ENCODE peak calls at places on chromosomes 12 and 14, in five cellular contexts. M is kidney epithelial cell, G is left cardiac atrium, W is astrocyte of the spinal cord, U is neural progenitor cell. Y is an unnamed sample.

GRCh38 chr12:123233505-123234299 is 466 bp downstream of the MTRFR start:
- DNase-seq in M (no peak), W (no peak), G (no peak), U (peak), Y (no peak)

GRCh38 chr14:63922696-63923421 is 70.1 kb downstream of the SYNE2 start:
- DNase-seq in W (no peak), U (no peak), M (peak), G (peak), Y (no peak)

GRCh38 chr14:105646175-105646574 is 119.8 kb downstream of the TMEM121 start:
- DNase-seq in U (no peak), G (no peak), W (no peak), M (no peak), Y (no peak)

GRCh38 chr12:40146800-40147797 is 41.2 kb upstream of the SLC2A13 start:
- DNase-seq in W (no peak), M (no peak), G (no peak), U (no peak), Y (no peak)

GRCh38 chr14:36105401-36105800 is 71.1 kb downstream of the PTCSC3 start:
- DNase-seq in G (no peak), M (peak), U (peak), W (no peak), Y (no peak)

GRCh38 chr14:20855652-20856291 is 35.4 kb upstream of the RNASE3 start:
- DNase-seq in W (peak), U (peak), M (peak), G (peak), Y (peak)

GRCh38 chr14:90453401-90453951 is 56.6 kb downstream of the CALM1 start:
- DNase-seq in G (peak), M (no peak), W (peak), U (no peak), Y (no peak)

GRCh38 chr12:67911293-67911637 is 78.0 kb upstream of the IFNG-AS1 start:
- DNase-seq in M (no peak), W (peak), G (peak), U (no peak), Y (no peak)

GRCh38 chr14:72549026-72549425 is 344.9 kb downstream of the DPF3 start:
- DNase-seq in M (no peak), W (no peak), G (no peak), U (no peak), Y (no peak)

GRCh38 chr12:49868449-49868848 is 25.5 kb upstream of the BCDIN3D start:
- DNase-seq in M (no peak), U (no peak), W (no peak), G (no peak), Y (peak)

GRCh38 chr12:53217049-53217929 is 10.2 kb upstream of the ITGB7 start:
- DNase-seq in G (no peak), W (no peak), U (peak), M (no peak), Y (no peak)

GRCh38 chr12:50637870-50638481 is 125.9 kb upstream of the ATF1 start:
- DNase-seq in U (peak), M (no peak), W (peak), G (no peak), Y (no peak)

GRCh38 chr14:28767851-28768548 is 1.4 kb downstream of the FOXG1 start:
- DNase-seq in W (no peak), G (no peak), U (peak), M (no peak), Y (no peak)

GRCh38 chr12:118960161-118960560 is 21.2 kb upstream of the SRRM4 start:
- DNase-seq in U (no peak), W (no peak), G (no peak), M (no peak), Y (no peak)

GRCh38 chr14:44803239-44803905 is 158.4 kb downstream of the KLHL28 start:
- DNase-seq in G (no peak), M (no peak), W (peak), U (peak), Y (no peak)

GRCh38 chr12:25692115-25693035 is 139.3 kb upstream of the LMNTD1 start:
- DNase-seq in G (no peak), W (peak), M (no peak), U (no peak), Y (no peak)

GRCh38 chr14:35687335-35687939 is 121.7 kb downstream of the RALGAPA1 start:
- DNase-seq in G (no peak), U (peak), W (peak), M (no peak), Y (no peak)

GRCh38 chr14:102071283-102071998 is 15.4 kb downstream of the HSP90AA1 start:
- DNase-seq in G (no peak), M (no peak), U (no peak), W (peak), Y (no peak)

GRCh38 chr14:80850197-80850814 is 91.2 kb downstream of the CEP128 start:
- DNase-seq in M (no peak), U (peak), W (peak), G (no peak), Y (no peak)

GRCh38 chr12:52010152-52010622 is 3.4 kb downstream of the TAMALIN start:
- DNase-seq in M (no peak), W (peak), U (peak), G (peak), Y (peak)

GRCh38 chr12:112122823-112123690 is 2.3 kb upstream of the TRAFD1 start:
- DNase-seq in W (peak), M (no peak), G (no peak), U (no peak), Y (no peak)

GRCh38 chr12:19546027-19546426 is 106.7 kb downstream of the AEBP2 start:
- DNase-seq in U (no peak), W (no peak), M (no peak), G (no peak), Y (peak)

GRCh38 chr14:105041841-105042765 is 21.2 kb upstream of the CDCA4 start:
- DNase-seq in G (no peak), M (no peak), U (no peak), W (no peak), Y (no peak)

GRCh38 chr12:19847294-19848059 is 408.2 kb downstream of the AEBP2 start:
- DNase-seq in M (peak), W (peak), U (no peak), G (no peak), Y (peak)

GRCh38 chr14:36663404-36664321 is 2.0 kb downstream of the PAX9 start:
- DNase-seq in W (no peak), U (peak), G (no peak), M (no peak), Y (no peak)

GRCh38 chr12:5745251-5745888 is 199.7 kb downstream of the ANO2 start:
- DNase-seq in G (peak), U (peak), M (peak), W (peak), Y (no peak)

GRCh38 chr12:131487379-131488129 is 223.3 kb upstream of the SFSWAP start:
- DNase-seq in M (no peak), U (no peak), G (peak), W (no peak), Y (peak)

GRCh38 chr14:102510616-102511520 is 1.3 kb upstream of the ANKRD9 start:
- DNase-seq in U (peak), W (no peak), M (no peak), G (no peak), Y (no peak)

GRCh38 chr12:131752457-131752856 is 41.6 kb downstream of the SFSWAP start:
- DNase-seq in W (no peak), G (no peak), U (peak), M (no peak), Y (no peak)

GRCh38 chr12:71504471-71504852 is 64.9 kb downstream of the LGR5 start:
- DNase-seq in G (no peak), M (no peak), U (peak), W (no peak), Y (no peak)

GRCh38 chr12:95215925-95216324 is 1.3 kb downstream of the FGD6 start:
- DNase-seq in M (no peak), W (peak), G (no peak), U (no peak), Y (no peak)

GRCh38 chr12:93139028-93139665 is 210.1 kb upstream of the EEA1 start:
- DNase-seq in M (peak), U (no peak), W (no peak), G (no peak), Y (no peak)

GRCh38 chr12:42119085-42119633 is 25.5 kb downstream of the GXYLT1 start:
- DNase-seq in G (no peak), U (no peak), W (peak), M (no peak), Y (no peak)

GRCh38 chr12:40697566-40698257 is 5.5 kb downstream of the CNTN1 start:
- DNase-seq in M (no peak), U (no peak), G (no peak), W (no peak), Y (no peak)

GRCh38 chr14:54438703-54439102 is 2.5 kb downstream of the CNIH1 start:
- DNase-seq in U (no peak), G (no peak), M (no peak), W (no peak), Y (no peak)

Y was measured in uterus.